ENCODE peak calls at places on chromosome 6, in seven cellular contexts. R, A, O, B, D, L and G are unnamed samples.

GRCh38 chr6:33061987-33062386 is 11.5 kb downstream of the HLA-DPA1 start:
- DNase-seq in R (no peak), B (no peak), O (no peak), A (no peak), D (no peak), L (no peak), G (no peak)

GRCh38 chr6:170529839-170530520 is 23.1 kb downstream of the PSMB1 start:
- DNase-seq in R (peak; percentile 76), B (peak; percentile 84), O (peak; percentile 37), D (peak; percentile 78), A (peak; percentile 64), L (peak; percentile 52), G (peak; percentile 50)

GRCh38 chr6:44594471-44594870 is 207.0 kb downstream of the CDC5L start:
- DNase-seq in D (no peak), L (no peak), A (no peak), O (peak; percentile 56), B (no peak), R (no peak), G (no peak)

GRCh38 chr6:21953831-21954801 is 342.7 kb downstream of the PRL start:
- DNase-seq in R (no peak), A (no peak), D (peak; percentile 37), L (no peak), B (no peak), O (no peak), G (no peak)

GRCh38 chr6:44062771-44063560 is 64.3 kb downstream of the MRPL14 start:
- DNase-seq in D (no peak), O (no peak), A (no peak), R (no peak), L (no peak), B (no peak), G (no peak)

GRCh38 chr6:110039996-110040383 is 61.9 kb downstream of the GPR6 start:
- DNase-seq in A (peak; percentile 61), B (no peak), O (no peak), L (peak; percentile 32), R (no peak), D (no peak), G (peak; percentile 40)

GRCh38 chr6:79570129-79570801 is 33.0 kb upstream of the LCA5 start:
- DNase-seq in A (no peak), D (no peak), O (peak; percentile 14), L (peak; percentile 80), B (no peak), R (no peak), G (no peak)

GRCh38 chr6:132365319-132365907 is 35.9 kb downstream of the MOXD1 start:
- DNase-seq in L (no peak), O (peak; percentile 38), D (no peak), A (no peak), R (no peak), B (no peak), G (no peak)

GRCh38 chr6:28137458-28138020 is 4.1 kb upstream of the ZKSCAN8 start:
- DNase-seq in A (peak; percentile 38), L (no peak), R (no peak), D (no peak), B (no peak), O (no peak), G (no peak)

GRCh38 chr6:107600936-107601335 is 111.0 kb downstream of the SOBP start:
- DNase-seq in O (peak; percentile 59), L (no peak), A (no peak), B (no peak), R (peak; percentile 18), D (peak; percentile 29), G (no peak)

GRCh38 chr6:46014511-46015118 is 1.0 kb downstream of the CLIC5 start:
- DNase-seq in B (no peak), D (peak; percentile 48), O (no peak), R (no peak), L (no peak), A (peak; percentile 23), G (peak; percentile 25)

GRCh38 chr6:136860043-136860442 is 37.7 kb downstream of the PEX7 start:
- DNase-seq in D (no peak), R (no peak), O (no peak), L (no peak), B (no peak), A (no peak), G (no peak)

GRCh38 chr6:30721198-30722024 is 1.3 kb downstream of the TUBB start:
- DNase-seq in R (peak; percentile 95), L (peak; percentile 69), A (peak; percentile 96), B (peak; percentile 92), D (peak; percentile 93), O (peak; percentile 89), G (peak; percentile 95)

GRCh38 chr6:74967821-74968220 is 238.0 kb downstream of the COL12A1 start:
- DNase-seq in L (no peak), O (no peak), D (no peak), R (no peak), A (no peak), B (no peak), G (no peak)

GRCh38 chr6:126040826-126041225 is 54.5 kb downstream of the TRMT11 start:
- DNase-seq in L (no peak), B (no peak), R (peak; percentile 33), O (peak; percentile 69), D (no peak), A (no peak), G (no peak)

GRCh38 chr6:79833264-79833663 is 114.1 kb downstream of the ELOVL4 start:
- DNase-seq in R (no peak), A (no peak), O (no peak), B (no peak), L (no peak), D (no peak), G (no peak)

GRCh38 chr6:26185802-26186201 is 98.6 kb downstream of the HFE start:
- DNase-seq in A (no peak), D (no peak), B (no peak), R (no peak), L (no peak), O (no peak), G (no peak)

GRCh38 chr6:26183581-26184408 is 96.6 kb downstream of the HFE start:
- DNase-seq in A (peak; percentile 83), L (no peak), B (no peak), O (peak; percentile 60), D (peak; percentile 63), R (peak; percentile 63), G (peak; percentile 77)

GRCh38 chr6:26184492-26184891 is 97.3 kb downstream of the HFE start:
- DNase-seq in B (no peak), O (no peak), R (no peak), A (no peak), D (no peak), L (no peak), G (no peak)

GRCh38 chr6:26186652-26187051 is 99.4 kb downstream of the HFE start:
- DNase-seq in R (no peak), L (no peak), D (no peak), A (no peak), O (no peak), B (no peak), G (no peak)

DNA sequence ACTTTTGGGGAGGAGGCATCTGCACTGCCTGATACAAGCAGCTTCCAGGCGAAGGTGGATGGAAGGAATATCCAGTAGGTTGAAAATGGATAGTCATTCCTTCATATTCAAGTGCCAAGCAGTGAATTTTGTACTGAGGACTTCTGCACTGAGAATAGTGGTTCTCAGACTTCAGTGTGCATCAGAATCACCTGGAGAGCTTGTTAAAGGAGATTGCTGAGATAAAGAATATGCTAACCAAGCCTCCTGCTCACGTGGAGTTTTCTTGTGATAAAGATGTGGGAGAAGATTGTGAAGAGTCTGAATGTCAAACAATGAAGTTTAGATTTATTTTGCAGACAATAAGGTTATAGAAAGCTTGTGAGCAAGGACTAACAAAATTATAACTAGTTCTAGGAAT is 97.8 kb downstream of the HFE start:
- DNase-seq in L (no peak), O (no peak), R (no peak), D (no peak), B (no peak), A (no peak), G (no peak)
- H3K27ac ChIP-seq in L (no peak overlapping the region), O (no peak overlapping the region), R (no peak overlapping the region), D (no peak overlapping the region), B (no peak overlapping the region), A (no peak overlapping the region), G (no peak overlapping the region)

GRCh38 chr6:348860-349396 is 42.6 kb upstream of the IRF4 start:
- DNase-seq in B (no peak), L (no peak), A (no peak), R (no peak), D (no peak), O (no peak), G (no peak)

GRCh38 chr6:349491-349921 is 42.0 kb upstream of the IRF4 start:
- DNase-seq in L (no peak), D (no peak), R (no peak), B (no peak), O (no peak), A (no peak), G (no peak)

GRCh38 chr6:351011-351866 is 40.3 kb upstream of the IRF4 start:
- DNase-seq in D (no peak), A (no peak), O (no peak), R (no peak), L (no peak), B (no peak), G (no peak)

GRCh38 chr6:351867-352289 is 39.7 kb upstream of the IRF4 start:
- DNase-seq in O (no peak), L (no peak), D (no peak), B (no peak), A (no peak), R (no peak), G (no peak)

GRCh38 chr6:350371-350770 is 41.2 kb upstream of the IRF4 start:
- DNase-seq in B (no peak), D (no peak), O (no peak), A (no peak), R (no peak), L (no peak), G (no peak)
- H3K9me3 ChIP-seq in B (no peaks in the 10 kb centered on the region), D (no peaks in the 10 kb centered on the region), O (no peaks in the 10 kb centered on the region), A (no peaks in the 10 kb centered on the region), R (no peaks in the 10 kb centered on the region), L (no peaks in the 10 kb centered on the region), G (no peaks in the 10 kb centered on the region)

GRCh38 chr6:158290659-158291058 is 21.6 kb upstream of the TULP4 start:
- DNase-seq in D (no peak), O (no peak), B (no peak), L (no peak), A (peak; percentile 54), R (no peak), G (peak; percentile 31)
- H3K27ac ChIP-seq in D (no peak overlapping the region), O (no peak overlapping the region), B (no peak overlapping the region), L (no peak overlapping the region), A (peak overlapping the region; percentile 23), R (no peak overlapping the region), G (peak overlapping the region; percentile 12)

GRCh38 chr6:161266866-161267265 is 7.0 kb downstream of the AGPAT4 start:
- DNase-seq in R (no peak), O (no peak), L (no peak), D (no peak), A (no peak), B (no peak), G (no peak)

GRCh38 chr6:161268526-161269210 is 5.2 kb downstream of the AGPAT4 start:
- DNase-seq in L (no peak), R (no peak), D (no peak), O (no peak), A (no peak), B (no peak), G (no peak)

GRCh38 chr6:161265554-161265953 is 8.3 kb downstream of the AGPAT4 start:
- DNase-seq in A (no peak), R (no peak), L (no peak), O (no peak), B (no peak), D (no peak), G (no peak)

GRCh38 chr6:161264181-161264580 is 9.7 kb downstream of the AGPAT4 start:
- DNase-seq in L (no peak), D (no peak), B (no peak), A (no peak), R (no peak), O (no peak), G (no peak)

GRCh38 chr6:161265975-161266374 is 7.9 kb downstream of the AGPAT4 start:
- DNase-seq in B (no peak), D (no peak), R (no peak), O (no peak), A (no peak), L (no peak), G (no peak)
- H3K9me3 ChIP-seq in B (no peaks in the 10 kb centered on the region), D (no peaks in the 10 kb centered on the region), R (no peaks in the 10 kb centered on the region), O (no peaks in the 10 kb centered on the region), A (no peaks in the 10 kb centered on the region), L (no peaks in the 10 kb centered on the region), G (no peaks in the 10 kb centered on the region)